ENCODE peak calls at places on chromosomes 16 and 17, in six cellular contexts. One of them, this sample, is unnamed.

GRCh38 chr17:54256530-54256929 is 433.8 kb downstream of the KIF2B start:
- DNase-seq in BJ: no peak
- DNase-seq in stimulated activated naive B cell treated with anti-CD40 and anti-IgM and Interleukin-4, amounts not matched to agents 10 μg/mL and 1 μg/mL and 100 μg/mL, for 72 hours: no peak
- DNase-seq in ovary: no peak
- DNase-seq in M059J: no peak
- DNase-seq in substantia nigra: no peak
- DNase-seq in this sample: no peak

GRCh38 chr17:73203788-73204479 is 11.1 kb downstream of the COG1 start:
- DNase-seq in ovary: no peak
- DNase-seq in stimulated activated naive B cell treated with anti-CD40 and anti-IgM and Interleukin-4, amounts not matched to agents 10 μg/mL and 1 μg/mL and 100 μg/mL, for 72 hours: no peak
- DNase-seq in M059J: no peak
- DNase-seq in BJ: no peak
- DNase-seq in substantia nigra: no peak
- DNase-seq in this sample: no peak

GRCh38 chr17:79114455-79115301 is 40.1 kb downstream of the ENGASE start:
- DNase-seq in M059J: peak
- DNase-seq in ovary: no peak
- DNase-seq in substantia nigra: no peak
- DNase-seq in stimulated activated naive B cell treated with anti-CD40 and anti-IgM and Interleukin-4, amounts not matched to agents 10 μg/mL and 1 μg/mL and 100 μg/mL, for 72 hours: no peak
- DNase-seq in BJ: no peak
- DNase-seq in this sample: no peak

GRCh38 chr17:69357701-69358100 is 30.8 kb upstream of the ABCA5 start:
- DNase-seq in ovary: no peak
- DNase-seq in M059J: no peak
- DNase-seq in BJ: no peak
- DNase-seq in substantia nigra: no peak
- DNase-seq in stimulated activated naive B cell treated with anti-CD40 and anti-IgM and Interleukin-4, amounts not matched to agents 10 μg/mL and 1 μg/mL and 100 μg/mL, for 72 hours: no peak
- DNase-seq in this sample: no peak

GRCh38 chr17:33056392-33057146 is 64.9 kb downstream of the SPACA3 start:
- DNase-seq in BJ: no peak
- DNase-seq in stimulated activated naive B cell treated with anti-CD40 and anti-IgM and Interleukin-4, amounts not matched to agents 10 μg/mL and 1 μg/mL and 100 μg/mL, for 72 hours: no peak
- DNase-seq in M059J: peak
- DNase-seq in substantia nigra: no peak
- DNase-seq in ovary: no peak
- DNase-seq in this sample: no peak

GRCh38 chr17:4583796-4584124 is 569 bp upstream of the SMTNL2 start:
- DNase-seq in ovary: peak
- DNase-seq in BJ: no peak
- DNase-seq in substantia nigra: no peak
- DNase-seq in M059J: no peak
- DNase-seq in stimulated activated naive B cell treated with anti-CD40 and anti-IgM and Interleukin-4, amounts not matched to agents 10 μg/mL and 1 μg/mL and 100 μg/mL, for 72 hours: no peak
- DNase-seq in this sample: no peak

GRCh38 chr17:30524847-30525246 is 47.6 kb downstream of the GOSR1 start:
- DNase-seq in stimulated activated naive B cell treated with anti-CD40 and anti-IgM and Interleukin-4, amounts not matched to agents 10 μg/mL and 1 μg/mL and 100 μg/mL, for 72 hours: no peak
- DNase-seq in BJ: peak
- DNase-seq in ovary: no peak
- DNase-seq in substantia nigra: no peak
- DNase-seq in M059J: no peak
- DNase-seq in this sample: no peak

GRCh38 chr16:87186440-87186839 is 130.8 kb downstream of the C16orf95 start:
- DNase-seq in substantia nigra: no peak
- DNase-seq in stimulated activated naive B cell treated with anti-CD40 and anti-IgM and Interleukin-4, amounts not matched to agents 10 μg/mL and 1 μg/mL and 100 μg/mL, for 72 hours: no peak
- DNase-seq in BJ: no peak
- DNase-seq in M059J: no peak
- DNase-seq in ovary: no peak
- DNase-seq in this sample: no peak

GRCh38 chr17:31155208-31155810 is 60.5 kb downstream of the NF1 start:
- DNase-seq in stimulated activated naive B cell treated with anti-CD40 and anti-IgM and Interleukin-4, amounts not matched to agents 10 μg/mL and 1 μg/mL and 100 μg/mL, for 72 hours: no peak
- DNase-seq in substantia nigra: no peak
- DNase-seq in ovary: no peak
- DNase-seq in BJ: no peak
- DNase-seq in M059J: no peak
- DNase-seq in this sample: no peak

This sample was measured in sciatic nerve.